ENCODE peak calls at places on chromosomes 13 and 19, in eight cellular contexts. N is aorta, T is heart right ventricle, S is foreskin fibroblast, O is cardiac muscle cell, P is fibroblast of lung, I is prostate gland, F is kidney epithelial cell. K is an unnamed sample.

GRCh38 chr13:110067355-110068175 is 239.4 kb downstream of the COL4A1 start:
- DNase-seq in N (no peak), T (no peak), S (no peak), O (no peak), P (no peak), I (no peak), F (no peak), K (no peak)

GRCh38 chr19:12603714-12604113 is 6.9 kb downstream of the ZNF490 start:
- DNase-seq in N (no peak), T (no peak), S (no peak), O (no peak), P (peak), I (no peak), F (no peak), K (no peak)

GRCh38 chr19:46635920-46636761 is at the start of gene GNG8:
- DNase-seq in N (no peak), T (no peak), S (no peak), O (peak), P (no peak), I (no peak), F (no peak), K (peak)

GRCh38 chr19:3725640-3726310 is 17.6 kb downstream of the TJP3 start:
- DNase-seq in N (no peak), T (no peak), S (no peak), O (peak), P (no peak), I (no peak), F (no peak), K (peak)

GRCh38 chr19:19443283-19443682 is 37.8 kb downstream of the GATAD2A start:
- DNase-seq in N (peak), T (no peak), S (no peak), O (no peak), P (no peak), I (no peak), F (no peak), K (no peak)

GRCh38 chr13:40563350-40564125 is 102.9 kb downstream of the FOXO1 start:
- DNase-seq in N (no peak), T (no peak), S (no peak), O (peak), P (peak), I (no peak), F (no peak), K (peak)

GRCh38 chr19:30144242-30144758 is 202.3 kb downstream of the URI1 start:
- DNase-seq in N (no peak), T (no peak), S (no peak), O (no peak), P (no peak), I (peak), F (no peak), K (no peak)

GRCh38 chr19:54463531-54464043 is at the start of gene LENG9:
- DNase-seq in N (peak), T (peak), S (peak), O (peak), P (peak), I (peak), F (peak), K (peak)

GRCh38 chr13:79307433-79307861 is 98.6 kb downstream of the RBM26 start:
- DNase-seq in N (no peak), T (no peak), S (no peak), O (no peak), P (no peak), I (no peak), F (peak), K (no peak)
- H3K4me3 ChIP-seq in N (no peak), T (no peak), S (no peak), O (no peak), P (no peak), I (no peak), F (no peak), K (no peak)

GRCh38 chr19:2326699-2327360 is 1.6 kb downstream of the LSM7 start:
- DNase-seq in N (no peak), T (no peak), S (no peak), O (no peak), P (no peak), I (no peak), F (no peak), K (no peak)

GRCh38 chr19:2323707-2324106 is 4.7 kb downstream of the LSM7 start:
- DNase-seq in N (no peak), T (no peak), S (no peak), O (no peak), P (no peak), I (no peak), F (no peak), K (no peak)

GRCh38 chr19:2325261-2326046 is 2.9 kb downstream of the LSM7 start:
- DNase-seq in N (no peak), T (no peak), S (no peak), O (no peak), P (no peak), I (no peak), F (no peak), K (no peak)

GRCh38 chr19:2321565-2322283 is 6.7 kb downstream of the LSM7 start:
- DNase-seq in N (no peak), T (no peak), S (no peak), O (no peak), P (no peak), I (no peak), F (no peak), K (no peak)

GRCh38 chr19:2324220-2324948 is 4.0 kb downstream of the LSM7 start:
- DNase-seq in N (no peak), T (no peak), S (no peak), O (no peak), P (no peak), I (no peak), F (no peak), K (no peak)
- H3K4me3 ChIP-seq in N (no peak), T (no peak), S (no peak), O (no peak), P (no peak), I (no peak), F (no peak), K (no peak)

GRCh38 chr13:36163303-36163702 is 32.1 kb upstream of the DCLK1 start:
- DNase-seq in N (no peak), T (no peak), S (no peak), O (no peak), P (no peak), I (no peak), F (no peak), K (no peak)

GRCh38 chr13:36154567-36155231 is 23.5 kb upstream of the DCLK1 start:
- DNase-seq in N (no peak), T (peak), S (no peak), O (peak), P (no peak), I (no peak), F (no peak), K (peak)

GRCh38 chr13:36160297-36160696 is 29.1 kb upstream of the DCLK1 start:
- DNase-seq in N (no peak), T (no peak), S (no peak), O (no peak), P (no peak), I (no peak), F (no peak), K (no peak)

GRCh38 chr13:36157475-36157874 is 26.3 kb upstream of the DCLK1 start:
- DNase-seq in N (no peak), T (no peak), S (no peak), O (no peak), P (no peak), I (no peak), F (no peak), K (no peak)

GRCh38 chr13:36158606-36159005 is 27.4 kb upstream of the DCLK1 start:
- DNase-seq in N (no peak), T (no peak), S (no peak), O (no peak), P (no peak), I (no peak), F (peak), K (no peak)
- H3K4me3 ChIP-seq in N (no peak), T (no peak), S (no peak), O (no peak), P (no peak), I (no peak), F (no peak), K (no peak)

GRCh38 chr13:66835040-66835628 is 395.0 kb downstream of the PCDH9 start:
- DNase-seq in N (peak), T (peak), S (no peak), O (peak), P (peak), I (no peak), F (peak), K (peak)

GRCh38 chr13:66829803-66830202 is 400.3 kb downstream of the PCDH9 start:
- DNase-seq in N (no peak), T (no peak), S (no peak), O (no peak), P (no peak), I (no peak), F (no peak), K (no peak)

GRCh38 chr13:66837246-66837645 is 392.9 kb downstream of the PCDH9 start:
- DNase-seq in N (no peak), T (no peak), S (no peak), O (no peak), P (no peak), I (no peak), F (no peak), K (no peak)

GRCh38 chr13:66826398-66826797 is 403.7 kb downstream of the PCDH9 start:
- DNase-seq in N (no peak), T (no peak), S (no peak), O (no peak), P (no peak), I (no peak), F (no peak), K (no peak)

DNA sequence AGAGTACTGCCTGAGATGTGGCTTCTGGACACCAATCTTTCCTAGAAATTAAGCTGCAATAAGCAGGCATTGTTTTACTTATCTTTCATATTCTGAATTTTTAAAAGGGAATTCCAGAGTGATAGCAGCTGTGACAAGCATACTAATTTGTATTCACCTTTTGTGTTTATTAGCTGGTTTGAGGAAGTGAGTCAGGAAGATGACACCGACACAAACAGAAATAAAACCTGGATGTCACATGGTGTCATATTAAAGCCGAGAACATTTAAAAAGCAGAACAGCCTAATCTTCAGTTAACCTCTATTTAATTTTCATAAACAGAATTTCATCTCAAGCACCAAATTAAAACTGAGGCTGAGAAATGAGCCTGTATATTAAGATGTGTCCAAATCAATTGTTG is 398.8 kb downstream of the PCDH9 start:
- DNase-seq in N (no peak), T (no peak), S (no peak), O (no peak), P (no peak), I (no peak), F (no peak), K (no peak)
- H3K4me3 ChIP-seq in N (no peak), T (no peak), S (no peak), O (no peak), P (no peak), I (no peak), F (no peak), K (no peak)

GRCh38 chr19:2274185-2274711 is 7.7 kb downstream of the PEAK3 start:
- DNase-seq in N (no peak), T (no peak), S (no peak), O (no peak), P (no peak), I (no peak), F (no peak), K (no peak)
- H3K4me3 ChIP-seq in N (no peak), T (peak), S (peak), O (no peak), P (no peak), I (no peak), F (no peak), K (peak)

GRCh38 chr13:48492123-48493075 is 40.5 kb downstream of the RCBTB2 start:
- DNase-seq in N (peak), T (peak), S (peak), O (peak), P (peak), I (peak), F (no peak), K (no peak)
- H3K4me3 ChIP-seq in N (no peak), T (peak), S (peak), O (no peak), P (peak), I (no peak), F (no peak), K (no peak)

GRCh38 chr13:33730147-33730546 is 87.8 kb upstream of the RFC3 start:
- DNase-seq in N (no peak), T (no peak), S (no peak), O (no peak), P (no peak), I (no peak), F (no peak), K (no peak)
- H3K4me3 ChIP-seq in N (no peak), T (no peak), S (no peak), O (no peak), P (no peak), I (no peak), F (no peak), K (no peak)

DNA sequence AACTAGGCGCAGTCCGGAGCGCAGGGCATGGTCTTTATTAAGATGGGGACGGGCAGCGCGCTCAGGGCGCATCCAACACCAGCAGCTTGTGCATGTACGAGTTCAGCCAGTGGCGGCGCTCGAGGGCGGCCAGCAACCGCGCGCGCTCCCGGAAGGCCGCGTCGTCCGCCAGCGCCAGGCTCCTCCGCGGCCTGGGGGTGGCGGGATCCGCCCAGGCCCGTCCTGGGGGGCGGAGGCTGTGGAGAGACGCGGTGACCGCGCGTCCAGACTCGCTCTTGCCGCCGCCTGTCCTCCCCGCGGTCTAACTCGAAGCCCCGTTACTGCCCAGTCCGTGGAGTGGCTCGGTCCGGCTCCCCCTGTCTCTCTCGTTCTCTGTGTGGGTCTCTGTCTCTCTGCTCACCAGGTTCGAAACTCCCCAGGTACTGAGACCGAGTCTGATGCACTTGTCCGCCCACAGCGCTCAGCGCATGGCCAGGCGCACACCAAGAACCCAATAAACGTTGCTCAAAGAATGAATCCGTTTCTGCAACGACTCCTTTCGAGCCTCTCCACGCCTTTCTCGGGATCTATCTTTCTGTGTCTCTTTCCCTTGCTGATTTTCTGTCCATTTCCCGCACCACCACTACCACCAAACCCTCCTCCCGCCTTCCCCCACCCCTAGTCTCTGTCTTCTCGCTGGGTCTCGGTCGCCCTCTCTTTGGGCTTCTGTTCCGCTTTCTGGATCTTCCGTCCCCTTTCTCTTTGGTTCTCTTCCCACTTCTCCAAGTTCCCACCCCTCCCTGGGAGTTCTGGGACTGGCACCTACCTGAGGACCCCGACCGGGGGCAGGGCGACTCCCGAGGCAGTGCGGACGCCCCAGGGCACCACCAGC is 599 bp downstream of the PTH2 start:
- DNase-seq in N (no peak), T (no peak), S (no peak), O (peak), P (peak), I (no peak), F (no peak), K (peak)
- H3K4me3 ChIP-seq in N (no peak), T (peak), S (no peak), O (peak), P (no peak), I (no peak), F (no peak), K (peak)

K was measured in neural progenitor cell.